ENCODE peak calls at places on chromosomes 5 and 9, in eight cellular contexts. Q is BE2C, E is psoas muscle, K is AG04449, R is suprapubic skin, X is choroid plexus epithelial cell, B is kidney epithelial cell, U is Panc1. L is an unnamed sample.

GRCh38 chr5:140148508-140148907 is 22.8 kb downstream of the IGIP start:
- DNase-seq in X (peak), K (no peak), E (no peak), B (no peak), U (no peak), R (no peak), Q (peak), L (no peak)

GRCh38 chr9:96067004-96067403 is 191.5 kb downstream of the ERCC6L2 start:
- DNase-seq in R (no peak), E (no peak), K (no peak), Q (no peak), X (peak), U (no peak), B (no peak), L (no peak)

GRCh38 chr5:134070979-134071849 is 43.3 kb upstream of the TCF7 start:
- DNase-seq in B (no peak), K (no peak), R (no peak), X (no peak), Q (no peak), E (no peak), U (no peak), L (no peak)

GRCh38 chr5:112348387-112348786 is 70.7 kb downstream of the EPB41L4A start:
- DNase-seq in R (no peak), U (no peak), Q (no peak), E (no peak), X (no peak), K (no peak), B (no peak), L (no peak)

GRCh38 chr5:148949871-148950863 is 112.7 kb downstream of the SH3TC2 start:
- DNase-seq in R (no peak), B (no peak), Q (no peak), K (no peak), E (peak), U (no peak), X (no peak), L (peak)

GRCh38 chr5:138179277-138179857 is 455 bp downstream of the KIF20A start:
- DNase-seq in Q (peak), U (no peak), B (no peak), K (no peak), R (no peak), E (no peak), X (no peak), L (no peak)

GRCh38 chr9:89254058-89254772 is 56.8 kb upstream of the CKS2 start:
- DNase-seq in X (no peak), K (no peak), R (no peak), U (no peak), E (no peak), B (no peak), Q (no peak), L (no peak)

GRCh38 chr9:32426278-32426939 is 42.0 kb downstream of the ACO1 start:
- DNase-seq in R (no peak), U (no peak), Q (no peak), X (peak), E (no peak), B (peak), K (peak), L (no peak)

GRCh38 chr5:124583469-124584350 is 162.7 kb downstream of the ZNF608 start:
- DNase-seq in B (peak), Q (no peak), U (no peak), R (no peak), E (no peak), X (peak), K (peak), L (no peak)

GRCh38 chr9:2014148-2014547 is 999 bp upstream of the SMARCA2 start:
- DNase-seq in R (no peak), K (no peak), Q (no peak), B (no peak), X (peak), E (no peak), U (no peak), L (no peak)

GRCh38 chr5:178793156-178793555 is 62.7 kb upstream of the ZNF354A start:
- DNase-seq in K (no peak), E (no peak), Q (peak), X (no peak), R (no peak), B (no peak), U (no peak), L (no peak)

GRCh38 chr9:121960665-121961064 is 132.4 kb downstream of the TTLL11 start:
- DNase-seq in X (no peak), B (no peak), U (no peak), Q (no peak), R (no peak), E (no peak), K (no peak), L (no peak)

GRCh38 chr5:139133237-139133636 is 64.9 kb downstream of the SIL1 start:
- DNase-seq in X (no peak), U (no peak), E (no peak), R (no peak), Q (no peak), K (no peak), B (no peak), L (no peak)

DNA sequence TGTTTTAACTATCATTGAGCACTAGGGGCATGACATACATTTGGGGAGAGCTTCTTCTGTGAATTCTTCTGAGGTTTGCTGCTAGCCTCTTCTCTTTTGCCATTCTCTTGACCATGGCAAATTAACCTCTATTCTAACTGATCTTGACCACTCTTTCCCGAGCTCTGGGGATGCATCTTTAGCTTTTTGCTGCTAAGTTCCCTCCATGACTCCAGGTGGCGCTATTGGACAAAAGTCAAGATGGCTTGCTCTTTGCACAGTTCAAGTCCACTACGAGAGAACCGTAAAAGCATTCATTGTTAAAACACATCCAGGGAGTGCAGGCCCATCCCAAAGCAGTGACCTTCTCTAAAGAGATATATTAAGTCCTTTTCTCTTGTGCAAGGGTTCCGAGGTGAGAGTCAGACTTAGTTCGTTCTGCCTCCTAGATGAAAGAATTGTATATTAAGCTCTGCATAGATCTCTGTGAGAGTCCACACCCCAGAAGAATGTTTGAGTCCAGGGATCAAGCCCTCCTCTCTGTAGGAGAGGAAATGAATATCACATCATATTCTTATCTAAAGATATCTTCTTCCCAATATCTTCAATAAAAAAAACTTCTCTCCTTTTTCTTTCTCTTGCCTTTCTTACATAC is 1152.9 kb upstream of the CDH6 start:
- DNase-seq in E (no peak), Q (peak), B (peak), K (no peak), R (no peak), X (peak), U (peak), L (no peak)
- H3K4me3 ChIP-seq in E (no peak), Q (no peak), B (no peak), K (no peak), R (no peak), X (no peak), U (no peak), L (no peak)

DNA sequence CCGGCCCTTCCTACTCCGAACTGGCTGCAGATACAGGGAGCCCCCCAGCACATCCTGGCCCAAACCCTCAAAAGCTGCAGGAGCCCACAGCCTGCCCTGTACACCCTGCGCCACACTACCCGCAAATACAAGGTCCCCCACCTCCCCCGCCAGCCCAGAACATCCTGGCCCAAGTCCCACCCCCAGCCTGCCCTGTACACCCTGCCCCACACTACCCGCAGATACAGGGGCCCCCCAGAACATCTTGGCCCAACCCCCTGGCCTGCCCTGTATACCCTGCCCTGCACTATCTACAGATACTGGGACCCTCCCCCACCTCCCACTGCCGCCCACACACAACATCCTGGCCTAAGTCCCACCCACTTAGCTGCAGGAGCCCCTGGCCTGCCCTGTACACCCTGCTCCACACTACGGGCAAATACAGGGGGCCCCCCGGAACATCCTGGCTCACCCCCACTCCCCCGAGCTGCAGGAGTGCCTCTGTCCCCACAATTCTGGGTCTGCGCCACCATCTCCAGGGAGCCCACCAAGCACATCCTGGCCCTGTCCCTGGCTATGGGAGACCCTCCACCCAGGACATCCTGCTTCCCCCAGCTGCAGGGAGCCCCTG is 8.3 kb downstream of the LPCAT1 start:
- DNase-seq in B (no peak), Q (no peak), U (no peak), K (no peak), X (no peak), R (peak), E (peak), L (peak)
- H3K4me3 ChIP-seq in B (no peak), Q (no peak), U (no peak), K (no peak), X (no peak), R (no peak), E (no peak), L (no peak)

DNA sequence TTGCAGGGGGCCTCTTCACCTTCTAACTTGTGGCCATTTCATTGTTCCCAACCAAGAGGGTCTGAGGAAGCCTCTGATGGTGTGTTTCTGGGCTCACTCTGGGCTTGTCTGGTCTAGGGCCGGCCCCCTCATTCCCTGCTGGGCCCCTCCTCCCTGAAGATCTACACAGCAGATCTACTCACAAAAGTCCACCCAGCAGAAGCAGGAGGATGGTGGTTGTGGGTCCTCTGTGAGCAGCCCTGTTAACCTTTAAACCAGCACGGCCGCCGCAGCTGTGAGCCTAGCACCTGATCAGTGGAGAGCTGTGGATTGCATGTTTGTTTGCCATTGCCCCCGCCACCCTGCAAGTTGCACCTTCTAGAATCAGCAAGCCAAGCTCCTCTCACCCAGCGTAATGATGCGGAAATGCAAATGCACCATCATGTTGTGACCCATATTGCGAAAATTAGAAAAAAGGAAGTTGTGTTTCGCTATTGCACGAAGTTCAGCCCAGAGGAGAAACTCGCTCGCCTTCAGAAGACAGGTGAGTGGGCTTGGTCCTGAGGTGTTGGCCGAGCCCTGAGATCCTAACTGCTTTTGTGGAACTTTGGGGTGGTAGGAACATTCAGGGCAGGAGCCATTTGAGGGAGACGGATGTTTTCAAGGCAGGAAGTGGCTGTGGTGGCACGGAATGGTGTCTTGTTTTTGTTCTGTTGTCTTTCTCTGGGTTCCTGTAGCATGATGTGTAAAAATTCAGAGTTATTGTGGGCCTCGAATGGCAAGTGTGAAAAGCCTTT is 16.7 kb downstream of the FGD3 start:
- DNase-seq in K (no peak), X (no peak), Q (no peak), E (no peak), U (no peak), R (peak), B (no peak), L (peak)
- H3K4me3 ChIP-seq in K (no peak), X (no peak), Q (no peak), E (peak), U (no peak), R (peak), B (no peak), L (peak)

GRCh38 chr5:132408965-132409364 is 39.5 kb downstream of the SLC22A5 start:
- DNase-seq in B (no peak), U (no peak), E (no peak), X (no peak), K (no peak), Q (no peak), R (no peak), L (no peak)
- H3K4me3 ChIP-seq in B (no peak), U (no peak), E (no peak), X (no peak), K (no peak), Q (no peak), R (no peak), L (no peak)

GRCh38 chr5:100905259-100905914 is 2.3 kb upstream of the ST8SIA4 start:
- DNase-seq in K (no peak), B (no peak), E (no peak), Q (no peak), R (no peak), U (no peak), X (no peak), L (no peak)
- H3K4me3 ChIP-seq in K (no peak), B (no peak), E (peak), Q (no peak), R (no peak), U (no peak), X (no peak), L (no peak)

DNA sequence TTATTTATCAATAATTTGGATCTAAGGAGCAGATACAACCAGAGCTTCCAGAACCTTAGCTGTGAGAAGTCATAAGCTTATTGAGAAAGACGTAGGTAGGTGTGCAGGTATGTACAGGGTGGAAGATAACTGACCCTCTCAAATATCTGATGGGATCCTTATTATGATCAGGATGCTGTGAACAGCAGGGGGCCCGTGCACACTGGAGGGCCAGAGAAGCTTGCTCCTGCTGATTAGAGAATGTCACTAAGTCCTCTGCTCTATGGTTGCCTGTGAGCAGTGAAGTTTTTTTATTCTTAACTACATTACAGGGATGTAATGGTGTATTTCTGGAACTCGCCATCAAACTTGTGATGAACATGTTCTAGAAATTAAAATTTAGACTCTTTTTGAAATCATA is 108.9 kb upstream of the POU5F2 start:
- DNase-seq in E (no peak), Q (no peak), R (no peak), B (no peak), K (no peak), X (peak), U (no peak), L (no peak)
- H3K4me3 ChIP-seq in E (no peak), Q (no peak), R (no peak), B (no peak), K (no peak), X (no peak), U (no peak), L (no peak)